ENCODE peak calls at places on chromosomes 2 and 18, in four cellular contexts. P, L, U and K are unnamed samples.

GRCh38 chr2:100971221-100971620 is 30.9 kb upstream of the RPL31 start:
- DNase-seq in U (peak; percentile 31), P (no peak), L (no peak), K (no peak)

GRCh38 chr18:12372406-12372805 is 4.6 kb downstream of the AFG3L2 start:
- DNase-seq in P (no peak), U (no peak), L (no peak), K (no peak)

GRCh38 chr18:32735781-32736180 is 37.0 kb downstream of the KLHL14 start:
- DNase-seq in P (no peak), U (no peak), L (peak; percentile 44), K (no peak)

GRCh38 chr2:235896061-235896460 is 272.1 kb downstream of the GBX2 start:
- DNase-seq in L (no peak), U (no peak), P (no peak), K (no peak)

GRCh38 chr18:42807852-42808251 is 307.6 kb downstream of the RIT2 start:
- DNase-seq in P (peak; percentile 63), U (no peak), L (no peak), K (no peak)

GRCh38 chr2:74532222-74532621 is 2.5 kb downstream of the HTRA2 start:
- DNase-seq in L (peak; percentile 30), P (no peak), U (no peak), K (no peak)

GRCh38 chr2:66730429-66730828 is 295.5 kb downstream of the MEIS1 start:
- DNase-seq in P (no peak), U (no peak), L (no peak), K (no peak)

GRCh38 chr2:162838141-162838500 is 446 bp downstream of the KCNH7 start:
- DNase-seq in P (no peak), U (no peak), L (no peak), K (no peak)

GRCh38 chr2:37098416-37099118 is 14.2 kb downstream of the GPATCH11 start:
- DNase-seq in U (no peak), L (no peak), P (no peak), K (no peak)

GRCh38 chr2:99035920-99036319 is 99.9 kb upstream of the CRACDL start:
- DNase-seq in U (no peak), P (no peak), L (no peak), K (no peak)

GRCh38 chr2:232538671-232539070 is 821 bp upstream of the CHRNG start:
- DNase-seq in P (no peak), U (no peak), L (no peak), K (no peak)

GRCh38 chr2:152499921-152500320 is 164.9 kb downstream of the FMNL2 start:
- DNase-seq in U (no peak), L (no peak), P (no peak), K (no peak)

GRCh38 chr18:59148192-59148591 is 8.5 kb downstream of the SEC11C start:
- DNase-seq in L (no peak), P (no peak), U (no peak), K (no peak)

GRCh38 chr2:239234151-239234825 is 166.5 kb downstream of the HDAC4 start:
- DNase-seq in U (no peak), L (no peak), P (no peak), K (peak; percentile 9)

GRCh38 chr2:71602581-71602980 is 149.2 kb downstream of the DYSF start:
- DNase-seq in L (no peak), U (peak; percentile 42), P (no peak), K (no peak)

GRCh38 chr2:115782286-115782685 is 1339.8 kb downstream of the DPP10 start:
- DNase-seq in L (no peak), U (no peak), P (no peak), K (no peak)

GRCh38 chr2:195737531-195738162 is 80.6 kb downstream of the SLC39A10 start:
- DNase-seq in L (no peak), U (no peak), P (no peak), K (no peak)

DNA sequence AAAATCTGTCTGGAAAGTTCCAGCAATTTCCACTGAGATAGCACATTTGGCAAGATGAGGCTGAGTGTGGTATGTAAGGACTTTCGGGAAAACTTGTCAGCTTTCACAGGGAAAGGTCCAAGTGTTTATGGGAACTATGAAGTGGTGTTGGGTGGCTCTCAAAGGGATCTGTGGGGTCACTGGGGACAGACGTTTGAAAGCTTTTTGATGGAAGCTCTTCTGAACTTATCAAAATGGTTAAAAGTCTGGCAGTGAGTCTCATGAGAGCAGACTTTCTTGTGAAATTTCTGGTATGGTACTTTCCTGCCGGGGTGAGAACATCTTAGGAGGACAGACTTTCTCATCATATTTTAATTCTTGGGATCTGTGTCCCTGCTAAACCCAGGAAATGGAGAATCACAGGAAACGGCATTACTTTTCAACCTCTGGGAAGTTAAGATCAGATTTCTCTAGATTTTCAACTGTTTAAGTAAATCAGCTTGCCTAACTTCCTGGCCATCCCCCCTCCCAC is 546.3 kb upstream of the ZEB2 start:
- DNase-seq in L (no peak), U (no peak), P (no peak), K (no peak)
- H3K27ac ChIP-seq in L (no peak overlapping the region), U (peak overlapping the region; percentile 73), P (no peak overlapping the region), K (no peak overlapping the region)

GRCh38 chr2:217687771-217688170 is 315.0 kb downstream of the TNS1 start:
- DNase-seq in U (no peak), P (no peak), L (no peak), K (no peak)

GRCh38 chr2:217683096-217683870 is 319.5 kb downstream of the TNS1 start:
- DNase-seq in P (no peak), U (no peak), L (no peak), K (no peak)

GRCh38 chr2:217684431-217685254 is 318.2 kb downstream of the TNS1 start:
- DNase-seq in U (no peak), L (no peak), P (no peak), K (no peak)

GRCh38 chr2:217688494-217688893 is 314.3 kb downstream of the TNS1 start:
- DNase-seq in U (no peak), P (no peak), L (no peak), K (no peak)

DNA sequence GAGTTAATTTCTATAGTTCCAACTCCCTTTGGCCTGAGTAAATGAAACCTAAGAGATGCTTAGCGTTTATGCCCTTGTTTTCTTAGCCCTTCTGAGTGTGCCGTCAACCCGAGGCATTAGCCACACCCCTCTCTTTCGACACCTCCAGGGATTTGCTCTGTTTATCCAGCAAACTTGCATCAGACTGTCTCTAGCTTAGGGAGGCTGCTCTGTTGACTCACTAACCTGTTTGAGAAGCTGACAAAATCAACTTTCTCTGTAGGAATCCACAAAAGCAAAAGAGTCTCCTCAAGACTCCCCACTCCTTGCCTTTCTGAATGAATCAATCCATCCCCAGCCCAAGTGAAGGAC is 317.6 kb downstream of the TNS1 start:
- DNase-seq in P (no peak), L (peak; percentile 96), U (peak; percentile 94), K (peak; percentile 61)
- H3K27ac ChIP-seq in P (no peak overlapping the region), L (no peak overlapping the region), U (peak overlapping the region; percentile 58), K (no peak overlapping the region)

GRCh38 chr18:76529433-76529811 is 34.4 kb upstream of the ZNF516 start:
- DNase-seq in P (no peak), L (no peak), U (no peak), K (peak; percentile 77)
- H3K27ac ChIP-seq in P (no peak overlapping the region), L (no peak overlapping the region), U (no peak overlapping the region), K (peak overlapping the region; percentile 24)

GRCh38 chr2:8505311-8505920 is 176.4 kb upstream of the ID2 start:
- DNase-seq in U (no peak), L (no peak), P (peak; percentile 12), K (no peak)

GRCh38 chr2:8500124-8501054 is 181.5 kb upstream of the ID2 start:
- DNase-seq in P (no peak), U (peak; percentile 39), L (no peak), K (no peak)

GRCh38 chr2:8502316-8502715 is 179.5 kb upstream of the ID2 start:
- DNase-seq in P (no peak), L (no peak), U (no peak), K (no peak)

GRCh38 chr2:8496617-8497016 is 185.2 kb upstream of the ID2 start:
- DNase-seq in L (no peak), P (no peak), U (peak; percentile 38), K (no peak)

GRCh38 chr2:8501061-8501460 is 180.8 kb upstream of the ID2 start:
- DNase-seq in U (peak; percentile 28), L (no peak), P (no peak), K (no peak)
- H3K27ac ChIP-seq in U (no peak overlapping the region), L (no peak overlapping the region), P (no peak overlapping the region), K (no peak overlapping the region)